ENCODE peak calls at places on chromosomes 2 and 18, in eight cellular contexts. O is HL-60, T is OCI-LY7, A is H1, K is Peyer's patch, G is transverse colon, C is coronary artery, F is heart right ventricle. W is an unnamed sample.

GRCh38 chr2:20457027-20457426 is 10.2 kb downstream of the RHOB start:
- DNase-seq in O (no peak), T (no peak), A (no peak), K (peak; percentile 17), G (no peak), C (no peak), F (no peak), W (peak; percentile 8)

GRCh38 chr18:77905449-77906055 is 655.9 kb downstream of the GALR1 start:
- DNase-seq in O (no peak), T (no peak), A (no peak), K (no peak), G (no peak), C (no peak), F (no peak), W (no peak)

GRCh38 chr2:71801969-71802368 is 345.7 kb downstream of the CYP26B1 start:
- DNase-seq in O (peak; percentile 24), T (no peak), A (peak; percentile 87), K (peak; percentile 58), G (peak; percentile 30), C (peak; percentile 76), F (peak; percentile 67), W (peak; percentile 57)

GRCh38 chr2:144071461-144071860 is 448.5 kb downstream of the ZEB2 start:
- DNase-seq in O (no peak), T (no peak), A (no peak), K (no peak), G (no peak), C (no peak), F (no peak), W (no peak)

GRCh38 chr2:163474319-163474744 is 261.5 kb downstream of the FIGN start:
- DNase-seq in O (no peak), T (no peak), A (no peak), K (no peak), G (no peak), C (no peak), F (no peak), W (no peak)

GRCh38 chr2:20608666-20609348 is 42.1 kb downstream of the HS1BP3 start:
- DNase-seq in O (no peak), T (no peak), A (no peak), K (peak; percentile 33), G (no peak), C (no peak), F (no peak), W (peak; percentile 65)

GRCh38 chr2:129050116-129050515 is 731.4 kb upstream of the HS6ST1 start:
- DNase-seq in O (no peak), T (no peak), A (no peak), K (no peak), G (no peak), C (no peak), F (no peak), W (no peak)

GRCh38 chr2:189613077-189613636 is 32.6 kb upstream of the SLC40A1 start:
- DNase-seq in O (no peak), T (no peak), A (no peak), K (no peak), G (no peak), C (no peak), F (no peak), W (no peak)

GRCh38 chr2:234677758-234678538 is 181.1 kb upstream of the ARL4C start:
- DNase-seq in O (no peak), T (no peak), A (no peak), K (no peak), G (no peak), C (no peak), F (no peak), W (no peak)

GRCh38 chr2:237546876-237547395 is 19.4 kb upstream of the PRLH start:
- DNase-seq in O (no peak), T (no peak), A (no peak), K (no peak), G (no peak), C (no peak), F (no peak), W (peak; percentile 55)

GRCh38 chr18:63298393-63299015 is 21.1 kb downstream of the BCL2 start:
- DNase-seq in O (no peak), T (no peak), A (no peak), K (peak; percentile 66), G (no peak), C (no peak), F (no peak), W (no peak)

GRCh38 chr2:1081411-1082225 is 131.0 kb downstream of the SNTG2 start:
- DNase-seq in O (no peak), T (no peak), A (no peak), K (no peak), G (peak; percentile 41), C (no peak), F (peak; percentile 50), W (no peak)

GRCh38 chr18:9361191-9361590 is 26.6 kb downstream of the TWSG1 start:
- DNase-seq in O (no peak), T (no peak), A (no peak), K (no peak), G (no peak), C (no peak), F (no peak), W (no peak)

GRCh38 chr2:222734690-222735014 is 63.2 kb downstream of the MOGAT1 start:
- DNase-seq in O (no peak), T (peak; percentile 29), A (no peak), K (no peak), G (no peak), C (no peak), F (no peak), W (no peak)

GRCh38 chr2:221077799-221078198 is 494.3 kb downstream of the EPHA4 start:
- DNase-seq in O (no peak), T (no peak), A (no peak), K (no peak), G (no peak), C (no peak), F (no peak), W (no peak)

DNA sequence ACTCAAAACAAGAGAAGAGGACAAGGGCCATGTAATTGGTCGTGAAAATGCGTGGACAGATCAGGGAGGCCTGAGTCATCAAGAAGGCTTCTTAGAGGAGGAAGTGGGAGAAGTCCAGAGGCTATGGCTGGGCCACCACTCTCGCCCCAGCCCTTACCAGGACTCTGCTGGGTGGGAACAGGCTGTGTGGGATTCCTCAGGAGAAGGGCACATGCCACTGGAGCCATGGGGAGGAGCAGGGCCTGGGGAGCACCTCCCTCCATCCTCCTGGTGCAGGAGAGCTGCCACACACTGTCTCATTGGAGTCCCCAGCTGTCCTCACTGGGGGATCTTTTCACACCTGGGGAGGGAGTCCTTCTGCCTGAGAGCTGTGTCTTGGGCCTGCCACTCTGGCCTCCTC is 9.4 kb upstream of the RALB start:
- DNase-seq in O (no peak), T (no peak), A (no peak), K (peak; percentile 59), G (no peak), C (no peak), F (no peak), W (no peak)
- H3K27ac ChIP-seq in O (no peak overlapping the region), T (no peak overlapping the region), A (no peak overlapping the region), K (no peak overlapping the region), G (no peak overlapping the region), C (no peak overlapping the region), F (peak overlapping the region; percentile 9), W (no peak overlapping the region)

GRCh38 chr2:44271296-44271695 is 4.0 kb upstream of the SLC3A1 start:
- DNase-seq in O (no peak), T (no peak), A (no peak), K (no peak), G (no peak), C (no peak), F (no peak), W (no peak)

GRCh38 chr2:44267269-44268258 is 7.7 kb upstream of the SLC3A1 start:
- DNase-seq in O (no peak), T (no peak), A (no peak), K (no peak), G (no peak), C (peak; percentile 87), F (no peak), W (peak; percentile 90)

GRCh38 chr2:44268259-44268649 is 7.0 kb upstream of the SLC3A1 start:
- DNase-seq in O (no peak), T (no peak), A (no peak), K (no peak), G (no peak), C (no peak), F (no peak), W (no peak)

GRCh38 chr2:44273076-44273475 is 2.2 kb upstream of the SLC3A1 start:
- DNase-seq in O (no peak), T (no peak), A (no peak), K (no peak), G (no peak), C (no peak), F (no peak), W (no peak)

GRCh38 chr2:44269831-44270230 is 5.4 kb upstream of the SLC3A1 start:
- DNase-seq in O (no peak), T (no peak), A (no peak), K (no peak), G (no peak), C (no peak), F (no peak), W (no peak)
- H3K4me3 ChIP-seq in O (no peak overlapping the region), T (no peak overlapping the region), A (no peak overlapping the region), K (no peak overlapping the region), G (no peak overlapping the region), C (no peak overlapping the region), F (no peak overlapping the region), W (no peak overlapping the region)

GRCh38 chr2:151640087-151640486 is 94.2 kb downstream of the NEB start:
- DNase-seq in O (no peak), T (no peak), A (no peak), K (no peak), G (no peak), C (no peak), F (no peak), W (no peak)

GRCh38 chr2:151634726-151635467 is 99.4 kb downstream of the NEB start:
- DNase-seq in O (no peak), T (no peak), A (no peak), K (no peak), G (no peak), C (no peak), F (no peak), W (no peak)

GRCh38 chr2:151638188-151638933 is 95.9 kb downstream of the NEB start:
- DNase-seq in O (peak; percentile 15), T (peak; percentile 5), A (no peak), K (peak; percentile 56), G (peak; percentile 13), C (no peak), F (no peak), W (no peak)

GRCh38 chr2:151632993-151633592 is 101.2 kb downstream of the NEB start:
- DNase-seq in O (peak; percentile 39), T (peak; percentile 27), A (no peak), K (no peak), G (no peak), C (no peak), F (no peak), W (no peak)

GRCh38 chr2:151637284-151637781 is 96.9 kb downstream of the NEB start:
- DNase-seq in O (peak; percentile 94), T (peak; percentile 41), A (no peak), K (peak; percentile 79), G (peak; percentile 23), C (no peak), F (peak; percentile 6), W (no peak)
- H3K27ac ChIP-seq in O (peak overlapping the region; percentile 85), T (no peak overlapping the region), A (no peak overlapping the region), K (no peak overlapping the region), G (no peak overlapping the region), C (no peak overlapping the region), F (no peak overlapping the region), W (no peak overlapping the region)

DNA sequence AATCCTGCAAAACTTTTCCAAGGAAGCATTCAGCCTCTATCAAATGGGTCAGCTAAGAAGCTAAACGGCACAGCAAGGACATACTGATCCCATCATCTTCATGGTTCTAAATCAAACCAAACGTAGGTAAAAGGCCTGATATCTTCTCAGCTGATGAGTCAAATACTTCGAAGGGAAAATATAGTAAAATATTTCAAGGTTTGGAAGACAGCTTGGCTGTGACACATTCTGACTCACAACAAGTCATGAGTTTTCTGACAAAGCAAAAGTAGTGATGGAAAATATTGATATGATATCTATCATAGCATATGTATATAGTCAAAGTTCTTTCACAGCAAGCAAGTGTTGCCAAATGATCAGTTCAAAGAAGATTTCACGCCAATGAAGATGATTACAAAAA is 31.5 kb downstream of the DOCK10 start:
- DNase-seq in O (no peak), T (no peak), A (no peak), K (no peak), G (no peak), C (no peak), F (no peak), W (no peak)
- H3K4me3 ChIP-seq in O (no peak overlapping the region), T (no peak overlapping the region), A (no peak overlapping the region), K (no peak overlapping the region), G (no peak overlapping the region), C (no peak overlapping the region), F (no peak overlapping the region), W (no peak overlapping the region)